ENCODE peak calls at places on chromosome 17, in six cellular contexts. Q, J, R, N, V and F are unnamed samples.

GRCh38 chr17:43028221-43028861 is 3.3 kb downstream of the RND2 start:
- DNase-seq in N (no peak), J (no peak), R (no peak), V (no peak), Q (no peak), F (no peak)

GRCh38 chr17:19867094-19867653 is 562 bp downstream of the ULK2 start:
- DNase-seq in J (peak), N (peak), V (no peak), R (peak), Q (peak), F (peak)

GRCh38 chr17:35489944-35490343 is 41.4 kb upstream of the SLFN13 start:
- DNase-seq in Q (no peak), J (no peak), V (no peak), R (no peak), N (no peak), F (no peak)

GRCh38 chr17:9370464-9370863 is 205.2 kb downstream of the STX8 start:
- DNase-seq in R (no peak), V (no peak), J (no peak), Q (no peak), N (no peak), F (no peak)

GRCh38 chr17:45277992-45278391 is 16.1 kb upstream of the SPATA32 start:
- DNase-seq in J (no peak), Q (no peak), N (no peak), R (peak), V (no peak), F (no peak)

GRCh38 chr17:69643686-69644085 is 229.2 kb downstream of the MAP2K6 start:
- DNase-seq in J (no peak), R (no peak), N (no peak), Q (no peak), V (no peak), F (no peak)

GRCh38 chr17:37696366-37696765 is 48.5 kb downstream of the HNF1B start:
- DNase-seq in N (no peak), V (no peak), J (no peak), R (no peak), Q (no peak), F (no peak)

GRCh38 chr17:16419074-16419928 is 3.9 kb downstream of the TRPV2 start:
- DNase-seq in R (no peak), Q (peak), N (peak), J (no peak), V (peak), F (peak)

GRCh38 chr17:1179635-1180433 is at the start of gene ABR:
- DNase-seq in R (peak), Q (peak), V (no peak), J (peak), N (peak), F (peak)

GRCh38 chr17:53142890-53143289 is 679.8 kb upstream of the KIF2B start:
- DNase-seq in J (no peak), R (no peak), Q (no peak), N (no peak), V (no peak), F (no peak)

GRCh38 chr17:916315-916714 is 63.3 kb downstream of the NXN start:
- DNase-seq in V (no peak), N (no peak), R (no peak), J (no peak), Q (no peak), F (no peak)

GRCh38 chr17:74408262-74408661 is 23.6 kb upstream of the GPRC5C start:
- DNase-seq in V (no peak), N (no peak), Q (peak), R (no peak), J (no peak), F (no peak)

GRCh38 chr17:66426397-66427033 is 124.1 kb downstream of the PRKCA start:
- DNase-seq in R (no peak), V (no peak), J (peak), N (peak), Q (no peak), F (peak)

GRCh38 chr17:66272699-66273390 is 29.6 kb upstream of the PRKCA start:
- DNase-seq in R (no peak), N (no peak), Q (peak), J (no peak), V (no peak), F (no peak)

GRCh38 chr17:77488531-77489238 is 347.9 kb downstream of the SEC14L1 start:
- DNase-seq in N (no peak), V (no peak), Q (no peak), J (no peak), R (peak), F (no peak)

GRCh38 chr17:68382582-68383085 is 74.7 kb downstream of the WIPI1 start:
- DNase-seq in R (no peak), V (no peak), J (no peak), Q (no peak), N (no peak), F (no peak)

GRCh38 chr17:42535400-42536047 is 517 bp upstream of the NAGLU start:
- DNase-seq in N (no peak), R (no peak), V (no peak), Q (no peak), J (no peak), F (no peak)

GRCh38 chr17:35890774-35891155 is 10.6 kb upstream of the CCL5 start:
- DNase-seq in V (no peak), J (peak), Q (no peak), R (no peak), N (no peak), F (peak)

GRCh38 chr17:47252766-47253512 is 688 bp upstream of the ITGB3 start:
- DNase-seq in R (no peak), V (no peak), N (no peak), Q (no peak), J (no peak), F (no peak)

GRCh38 chr17:14205992-14206461 is 30.6 kb downstream of the CDRT15 start:
- DNase-seq in R (peak), N (no peak), V (no peak), J (peak), Q (peak), F (no peak)

GRCh38 chr17:31566247-31566991 is 174.9 kb downstream of the RAB11FIP4 start:
- DNase-seq in N (no peak), V (no peak), R (no peak), J (no peak), Q (no peak), F (no peak)
- TF ChIP-seq CTCF in N (no peak), V (no peak), R (no peak), J (no peak), Q (no peak), F (no peak)

GRCh38 chr17:82244413-82245140 is 15.7 kb downstream of the SLC16A3 start:
- DNase-seq in R (no peak), V (no peak), Q (no peak), N (no peak), J (no peak), F (no peak)
- TF ChIP-seq CTCF in R (peak), V (peak), Q (peak), N (peak), J (peak), F (peak)

GRCh38 chr17:49363251-49363650 is 1.2 kb upstream of the ZNF652 start:
- DNase-seq in N (no peak), V (no peak), J (no peak), Q (no peak), R (no peak), F (no peak)

GRCh38 chr17:49361902-49362722 is at the start of gene ZNF652:
- DNase-seq in V (no peak), R (peak), J (peak), N (peak), Q (peak), F (peak)

GRCh38 chr17:49364119-49364518 is 2.1 kb upstream of the ZNF652 start:
- DNase-seq in N (no peak), V (no peak), R (no peak), J (no peak), Q (no peak), F (no peak)

GRCh38 chr17:49361129-49361901 is 735 bp downstream of the ZNF652 start:
- DNase-seq in R (peak), V (no peak), Q (peak), J (peak), N (peak), F (peak)

DNA sequence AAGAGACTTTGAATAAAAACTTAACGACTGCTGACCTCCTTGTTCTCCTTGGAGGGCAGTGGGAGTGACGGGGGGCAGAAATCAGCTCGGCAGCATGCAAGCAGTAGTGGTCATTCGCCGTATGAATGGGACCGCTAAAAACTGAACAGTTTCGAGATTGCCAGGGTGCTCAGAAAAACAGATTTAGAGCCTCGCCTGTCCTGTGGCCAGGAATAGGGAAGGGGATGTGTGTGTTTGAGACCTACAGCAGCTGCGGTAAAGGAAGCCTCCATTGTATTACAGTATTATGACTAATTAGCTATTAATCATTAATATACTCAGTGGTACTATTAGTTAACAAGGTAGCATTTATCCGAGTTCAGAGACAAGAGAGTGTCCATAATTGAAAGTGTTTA is 670 bp upstream of the ZNF652 start:
- DNase-seq in N (peak), J (no peak), R (no peak), Q (no peak), V (no peak), F (no peak)
- TF ChIP-seq CTCF in N (no peak), J (no peak), R (no peak), Q (no peak), V (no peak), F (no peak)

GRCh38 chr17:82927661-82928601 is 88.1 kb upstream of the ZNF750 start:
- DNase-seq in V (no peak), J (no peak), N (no peak), Q (no peak), R (no peak), F (no peak)

GRCh38 chr17:82929011-82929622 is 89.3 kb upstream of the ZNF750 start:
- DNase-seq in R (no peak), N (no peak), Q (no peak), V (no peak), J (no peak), F (no peak)

GRCh38 chr17:82930924-82931695 is 91.3 kb upstream of the ZNF750 start:
- DNase-seq in N (no peak), V (no peak), Q (no peak), J (no peak), R (no peak), F (no peak)

GRCh38 chr17:82930043-82930923 is 90.5 kb upstream of the ZNF750 start:
- DNase-seq in R (no peak), Q (no peak), N (no peak), V (no peak), J (no peak), F (no peak)

DNA sequence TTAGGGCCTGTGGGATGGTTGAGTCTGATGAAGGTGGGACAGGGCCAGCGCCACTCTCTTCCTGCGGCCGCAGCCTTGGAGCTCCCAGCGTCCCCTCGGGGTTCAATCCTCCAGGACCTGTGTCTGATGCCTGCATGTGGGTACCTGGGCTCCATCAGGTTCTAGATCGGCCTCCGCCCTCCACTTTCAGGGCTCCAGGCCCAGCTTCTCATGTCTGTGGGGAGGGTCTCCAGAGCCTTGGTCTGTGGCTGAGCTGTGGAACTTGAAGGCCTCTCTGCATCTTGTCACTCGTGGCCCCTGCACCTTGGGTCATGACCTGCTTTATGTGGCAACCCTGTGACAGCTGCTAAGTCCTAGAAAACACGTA is 89.8 kb upstream of the ZNF750 start:
- DNase-seq in J (no peak), V (no peak), Q (no peak), N (no peak), R (no peak), F (no peak)
- TF ChIP-seq CTCF in J (no peak), V (no peak), Q (no peak), N (no peak), R (no peak), F (no peak)

GRCh38 chr17:76368545-76368944 is 14.8 kb upstream of the PRPSAP1 start:
- DNase-seq in Q (no peak), J (no peak), N (no peak), R (no peak), V (no peak), F (peak)

GRCh38 chr17:76366247-76366646 is 12.5 kb upstream of the PRPSAP1 start:
- DNase-seq in R (no peak), J (no peak), N (no peak), Q (no peak), V (no peak), F (no peak)

GRCh38 chr17:76363107-76363801 is 9.5 kb upstream of the PRPSAP1 start:
- DNase-seq in R (no peak), V (no peak), J (no peak), N (no peak), Q (no peak), F (no peak)

GRCh38 chr17:76367647-76368046 is 13.9 kb upstream of the PRPSAP1 start:
- DNase-seq in V (no peak), N (no peak), R (no peak), Q (no peak), J (peak), F (no peak)

DNA sequence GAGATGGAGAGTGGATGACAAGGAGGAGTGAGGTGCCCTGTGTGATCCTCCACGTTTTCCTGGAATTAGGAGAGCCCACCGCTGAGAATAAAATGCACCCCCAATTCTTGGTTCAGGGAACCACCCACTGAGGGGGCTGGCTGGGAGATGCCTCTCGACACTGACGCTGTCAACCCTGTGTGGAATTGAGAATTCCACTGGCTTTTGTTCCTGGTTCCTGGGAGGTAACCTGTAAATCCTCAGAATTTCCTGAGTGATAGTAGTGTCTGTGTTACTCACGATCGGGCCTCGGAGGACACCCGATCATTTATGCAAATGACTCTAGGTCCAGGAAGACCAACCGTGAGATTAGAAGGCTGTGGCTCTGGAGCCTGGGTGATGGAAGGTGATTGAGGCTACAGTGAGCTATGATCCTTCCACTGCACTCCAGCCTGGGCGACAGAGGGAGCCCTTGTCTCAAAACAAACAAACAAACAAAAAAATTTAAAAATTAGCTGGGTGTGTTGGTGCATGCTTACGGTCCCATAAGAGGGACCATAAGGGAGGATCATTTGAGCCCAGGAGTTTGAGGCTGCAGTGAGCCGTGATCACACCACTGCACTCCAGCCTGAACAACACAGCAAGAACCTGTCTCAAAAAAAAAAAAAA is 11.7 kb upstream of the PRPSAP1 start:
- DNase-seq in J (no peak), V (no peak), R (no peak), Q (no peak), N (no peak), F (no peak)
- TF ChIP-seq CTCF in J (no peak), V (peak), R (peak), Q (peak), N (peak), F (peak)

GRCh38 chr17:64354824-64355535 is 35.7 kb downstream of the PECAM1 start:
- DNase-seq in R (no peak), J (no peak), Q (no peak), V (no peak), N (no peak), F (no peak)

GRCh38 chr17:64358261-64358788 is 32.3 kb downstream of the PECAM1 start:
- DNase-seq in J (no peak), V (no peak), N (no peak), R (no peak), Q (no peak), F (no peak)

GRCh38 chr17:64356304-64356686 is 34.4 kb downstream of the PECAM1 start:
- DNase-seq in Q (no peak), R (no peak), V (no peak), J (no peak), N (no peak), F (no peak)

GRCh38 chr17:64355536-64356303 is 34.9 kb downstream of the PECAM1 start:
- DNase-seq in Q (no peak), J (no peak), R (peak), N (no peak), V (no peak), F (no peak)

GRCh38 chr17:64357191-64357981 is 33.3 kb downstream of the PECAM1 start:
- DNase-seq in J (peak), Q (no peak), R (peak), V (peak), N (no peak), F (no peak)
- TF ChIP-seq CTCF in J (no peak), Q (no peak), R (no peak), V (no peak), N (no peak), F (no peak)

GRCh38 chr17:81570896-81571453 is 18.8 kb upstream of the FAAP100 start:
- DNase-seq in J (no peak), R (no peak), Q (no peak), N (no peak), V (no peak), F (no peak)
- TF ChIP-seq CTCF in J (no peak), R (no peak), Q (no peak), N (no peak), V (no peak), F (no peak)

GRCh38 chr17:17887752-17888304 is 51.0 kb upstream of the SREBF1 start:
- DNase-seq in Q (no peak), N (no peak), J (no peak), V (no peak), R (peak), F (no peak)

GRCh38 chr17:17888371-17888770 is 51.6 kb upstream of the SREBF1 start:
- DNase-seq in J (no peak), R (no peak), V (no peak), N (no peak), Q (no peak), F (no peak)

GRCh38 chr17:17889922-17890321 is 53.1 kb upstream of the SREBF1 start:
- DNase-seq in N (no peak), R (no peak), V (no peak), Q (no peak), J (no peak), F (no peak)

GRCh38 chr17:17886747-17887146 is 50.0 kb upstream of the SREBF1 start:
- DNase-seq in V (no peak), N (no peak), R (no peak), J (no peak), Q (no peak), F (no peak)

GRCh38 chr17:17888821-17889220 is 52.0 kb upstream of the SREBF1 start:
- DNase-seq in R (no peak), N (no peak), J (no peak), V (no peak), Q (no peak), F (no peak)
- TF ChIP-seq CTCF in R (no peak), N (no peak), J (no peak), V (peak), Q (no peak), F (no peak)